ENCODE peak calls at places on chromosomes 6 and 20, in six cellular contexts. X, N, F, C, U and J are unnamed samples.

GRCh38 chr6:134657751-134658522 is 292.0 kb downstream of the ALDH8A1 start:
- DNase-seq in X (no peak), N (no peak), F (peak), C (no peak), U (no peak), J (no peak)

GRCh38 chr6:4803343-4803744 is 27.1 kb downstream of the CDYL start:
- DNase-seq in X (no peak), N (no peak), F (no peak), C (no peak), U (no peak), J (no peak)

GRCh38 chr20:62663484-62664315 is 21.4 kb downstream of the SLCO4A1 start:
- DNase-seq in X (no peak), N (no peak), F (no peak), C (no peak), U (no peak), J (no peak)

GRCh38 chr6:142947702-142948480 is 2.9 kb upstream of the HIVEP2 start:
- DNase-seq in X (no peak), N (no peak), F (no peak), C (no peak), U (no peak), J (no peak)

GRCh38 chr6:143262859-143263258 is 187.6 kb downstream of the ADAT2 start:
- DNase-seq in X (no peak), N (no peak), F (no peak), C (no peak), U (no peak), J (no peak)

GRCh38 chr6:107340881-107341280 is 118.5 kb downstream of the PDSS2 start:
- DNase-seq in X (no peak), N (no peak), F (no peak), C (no peak), U (no peak), J (no peak)

GRCh38 chr20:32681175-32682084 is 7.7 kb upstream of the C20orf203 start:
- DNase-seq in X (no peak), N (no peak), F (peak), C (no peak), U (peak), J (peak)

GRCh38 chr20:18440403-18440802 is 26.4 kb downstream of the DZANK1 start:
- DNase-seq in X (no peak), N (no peak), F (no peak), C (no peak), U (no peak), J (no peak)

GRCh38 chr6:35068644-35069043 is 72.5 kb downstream of the TCP11 start:
- DNase-seq in X (no peak), N (no peak), F (no peak), C (no peak), U (no peak), J (no peak)

GRCh38 chr20:642398-643174 is 10.4 kb downstream of the SRXN1 start:
- DNase-seq in X (no peak), N (no peak), F (no peak), C (peak), U (peak), J (peak)

GRCh38 chr6:46730918-46731461 is 4.2 kb downstream of the PLA2G7 start:
- DNase-seq in X (no peak), N (no peak), F (no peak), C (no peak), U (no peak), J (no peak)

GRCh38 chr6:125753218-125753936 is 3.9 kb downstream of the HEY2 start:
- DNase-seq in X (no peak), N (peak), F (peak), C (peak), U (peak), J (peak)

GRCh38 chr20:38151455-38151854 is 13.6 kb downstream of the TGM2 start:
- DNase-seq in X (no peak), N (no peak), F (no peak), C (no peak), U (no peak), J (no peak)

GRCh38 chr20:37670426-37670825 is 23.4 kb upstream of the CTNNBL1 start:
- DNase-seq in X (peak), N (no peak), F (no peak), C (no peak), U (no peak), J (peak)

GRCh38 chr20:56762829-56763228 is 133.7 kb downstream of the TFAP2C start:
- DNase-seq in X (no peak), N (no peak), F (no peak), C (no peak), U (no peak), J (no peak)

GRCh38 chr6:32843979-32844838 is at the start of gene PSMB8:
- DNase-seq in X (peak), N (peak), F (peak), C (peak), U (peak), J (peak)

GRCh38 chr6:32845381-32845884 is 1.6 kb upstream of the PSMB8 start:
- DNase-seq in X (no peak), N (no peak), F (no peak), C (no peak), U (no peak), J (no peak)

GRCh38 chr6:32847004-32847403 is 3.2 kb upstream of the PSMB8 start:
- DNase-seq in X (no peak), N (no peak), F (no peak), C (no peak), U (no peak), J (no peak)

GRCh38 chr6:32843321-32843978 is 397 bp downstream of the PSMB8 start:
- DNase-seq in X (no peak), N (no peak), F (no peak), C (no peak), U (no peak), J (no peak)

GRCh38 chr6:32844839-32845372 is 1.1 kb upstream of the PSMB8 start:
- DNase-seq in X (no peak), N (no peak), F (no peak), C (no peak), U (no peak), J (no peak)
- H3K27ac ChIP-seq in X (peak), N (peak), F (no peak), C (no peak), U (no peak), J (no peak)

DNA sequence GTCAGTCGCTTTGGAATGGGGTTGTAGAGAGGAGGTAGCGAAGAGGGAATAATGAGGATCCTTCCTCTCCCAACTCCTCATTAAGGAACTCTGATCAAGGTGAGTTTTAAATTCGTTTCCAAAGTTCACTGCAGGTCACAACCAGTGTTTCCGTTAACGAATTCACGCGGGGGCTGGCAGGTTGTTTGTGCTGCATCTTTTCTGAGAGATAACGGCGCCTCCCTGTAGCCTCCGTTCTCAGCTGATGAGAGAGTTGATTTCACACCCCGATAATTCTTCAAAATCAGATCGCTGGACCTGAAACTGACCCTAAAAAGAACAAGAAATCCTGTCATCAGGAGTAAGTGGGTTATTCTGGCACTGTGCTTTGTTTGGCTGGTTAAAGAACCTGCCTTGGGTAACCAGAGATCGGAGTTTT is 33.2 kb upstream of the BTN3A2 start:
- DNase-seq in X (no peak), N (no peak), F (no peak), C (no peak), U (no peak), J (no peak)
- H3K4me3 ChIP-seq in X (no peak), N (peak), F (peak), C (peak), U (peak), J (peak)

GRCh38 chr6:120872262-120872578 is 462.1 kb downstream of the TBC1D32 start:
- DNase-seq in X (no peak), N (no peak), F (no peak), C (no peak), U (no peak), J (no peak)
- H3K27ac ChIP-seq in X (no peak), N (no peak), F (no peak), C (no peak), U (no peak), J (no peak)

GRCh38 chr6:3393796-3394195 is 63.1 kb downstream of the SLC22A23 start:
- DNase-seq in X (no peak), N (no peak), F (no peak), C (no peak), U (no peak), J (no peak)
- H3K4me3 ChIP-seq in X (no peak), N (no peak), F (no peak), C (no peak), U (no peak), J (no peak)

GRCh38 chr6:13277231-13277630 is 51.1 kb downstream of the TBC1D7 start:
- DNase-seq in X (no peak), N (no peak), F (no peak), C (no peak), U (no peak), J (no peak)
- H3K27ac ChIP-seq in X (no peak), N (no peak), F (no peak), C (no peak), U (no peak), J (no peak)

GRCh38 chr6:91678679-91679078 is 1091.8 kb upstream of the MAP3K7 start:
- DNase-seq in X (no peak), N (no peak), F (no peak), C (no peak), U (no peak), J (no peak)

GRCh38 chr6:91681341-91681740 is 1094.5 kb upstream of the MAP3K7 start:
- DNase-seq in X (no peak), N (no peak), F (no peak), C (no peak), U (no peak), J (no peak)
- H3K4me3 ChIP-seq in X (no peak), N (no peak), F (no peak), C (no peak), U (no peak), J (no peak)

GRCh38 chr6:85453052-85453451 is 3.2 kb downstream of the NT5E start:
- DNase-seq in X (no peak), N (no peak), F (no peak), C (no peak), U (no peak), J (no peak)
- H3K27ac ChIP-seq in X (peak), N (no peak), F (no peak), C (peak), U (no peak), J (no peak)

GRCh38 chr6:44119704-44120262 is 7.5 kb downstream of the MRPL14 start:
- DNase-seq in X (no peak), N (no peak), F (no peak), C (no peak), U (no peak), J (no peak)
- H3K4me3 ChIP-seq in X (no peak), N (no peak), F (no peak), C (no peak), U (no peak), J (no peak)

DNA sequence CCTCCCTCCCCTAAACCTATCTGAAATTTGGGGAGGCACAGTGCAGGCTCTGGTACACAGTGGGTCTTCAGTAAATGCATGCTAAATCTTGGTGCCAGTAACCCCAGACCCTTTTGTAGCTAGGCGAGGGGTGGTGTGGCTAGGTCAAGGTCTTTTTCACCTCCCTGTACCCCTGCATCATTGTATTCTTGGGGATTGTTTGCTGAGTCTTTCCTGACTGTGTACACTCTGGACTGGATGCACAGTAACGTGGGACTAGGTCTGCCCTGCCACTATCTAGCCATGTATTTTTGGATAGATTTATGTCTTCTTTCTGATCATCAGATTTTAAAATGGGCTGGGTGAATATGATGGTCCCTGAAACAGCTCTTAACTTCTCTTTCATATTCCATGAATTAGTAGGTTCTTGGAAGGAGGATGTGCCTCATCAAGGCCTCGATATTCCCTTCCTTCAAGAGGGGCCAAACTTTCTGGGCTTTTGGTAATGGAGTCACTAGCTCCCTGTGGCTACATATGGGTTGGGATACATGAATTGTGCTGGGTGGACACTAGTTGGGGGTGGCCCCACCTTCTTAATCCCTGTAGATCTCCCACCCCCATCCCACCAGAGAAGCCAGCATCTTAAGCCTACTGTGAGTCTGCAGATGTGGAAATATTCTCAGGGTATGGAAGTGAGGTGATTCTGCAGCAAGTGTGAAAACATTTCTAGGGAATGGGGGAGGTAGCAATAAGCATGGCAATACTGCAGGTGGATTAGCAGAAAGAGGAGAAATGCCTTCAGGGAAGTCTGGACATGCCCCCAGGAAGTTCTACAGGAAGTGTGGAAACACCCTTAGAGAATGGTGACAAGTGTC is 2.1 kb downstream of the TP53INP2 start:
- DNase-seq in X (no peak), N (no peak), F (no peak), C (no peak), U (no peak), J (no peak)
- H3K27ac ChIP-seq in X (no peak), N (peak), F (no peak), C (peak), U (no peak), J (peak)

GRCh38 chr6:92779758-92780157 is 639.6 kb downstream of the EPHA7 start:
- DNase-seq in X (peak), N (no peak), F (peak), C (no peak), U (no peak), J (peak)
- H3K4me3 ChIP-seq in X (no peak), N (no peak), F (no peak), C (no peak), U (no peak), J (no peak)